ENCODE peak calls at places on chromosome 4, in five cellular contexts. A, X, N, M and D are unnamed samples.

GRCh38 chr4:182916483-182917181 is 554 bp downstream of the DCTD start:
- DNase-seq in A (peak; percentile 45), N (peak; percentile 23), M (peak; percentile 62), X (peak; percentile 58), D (no peak)

GRCh38 chr4:6916587-6917444 is 7.2 kb downstream of the TBC1D14 start:
- DNase-seq in N (peak; percentile 79), X (no peak), M (peak; percentile 52), A (no peak), D (no peak)

GRCh38 chr4:124111922-124112321 is 600.6 kb downstream of the ANKRD50 start:
- DNase-seq in A (peak; percentile 34), X (no peak), M (peak; percentile 76), N (no peak), D (no peak)

GRCh38 chr4:165383757-165384156 is 4.9 kb downstream of the CPE start:
- DNase-seq in X (no peak), M (peak; percentile 91), A (no peak), N (no peak), D (no peak)

GRCh38 chr4:19213388-19213787 is 1038.3 kb upstream of the SLIT2 start:
- DNase-seq in A (no peak), X (no peak), M (no peak), N (no peak), D (no peak)

GRCh38 chr4:177118596-177118995 is 191.1 kb upstream of the NEIL3 start:
- DNase-seq in N (no peak), A (no peak), X (peak; percentile 42), M (peak; percentile 53), D (no peak)

GRCh38 chr4:8637456-8637984 is 45.0 kb downstream of the CPZ start:
- DNase-seq in N (no peak), M (no peak), X (peak; percentile 14), A (no peak), D (no peak)

GRCh38 chr4:148442830-148443549 is 776 bp upstream of the NR3C2 start:
- DNase-seq in N (no peak), X (peak; percentile 30), M (no peak), A (no peak), D (no peak)

GRCh38 chr4:52643846-52644245 is 15.3 kb downstream of the USP46 start:
- DNase-seq in A (no peak), M (peak; percentile 46), N (no peak), X (peak; percentile 78), D (no peak)

GRCh38 chr4:57044996-57045395 is 65.2 kb downstream of the IGFBP7 start:
- DNase-seq in M (no peak), N (no peak), A (no peak), X (no peak), D (no peak)

GRCh38 chr4:3062466-3062865 is 11.9 kb downstream of the HTT-AS start:
- DNase-seq in N (no peak), M (no peak), A (no peak), X (no peak), D (no peak)

GRCh38 chr4:152535236-152535902 is 523 bp downstream of the FBXW7 start:
- DNase-seq in N (no peak), X (no peak), A (no peak), M (no peak), D (no peak)

GRCh38 chr4:131450572-131451209 is 1698.4 kb upstream of the PCDH10 start:
- DNase-seq in M (no peak), N (no peak), A (no peak), X (no peak), D (no peak)

GRCh38 chr4:152536545-152537182 is 772 bp upstream of the FBXW7 start:
- DNase-seq in N (peak; percentile 62), M (peak; percentile 71), A (no peak), X (peak; percentile 38), D (no peak)

GRCh38 chr4:105451346-105451745 is 22.5 kb downstream of the PPA2 start:
- DNase-seq in N (no peak), A (no peak), X (no peak), M (no peak), D (no peak)

GRCh38 chr4:127446309-127446708 is 186.4 kb upstream of the INTU start:
- DNase-seq in X (no peak), A (no peak), M (no peak), N (no peak), D (no peak)

GRCh38 chr4:118941149-118941548 is 52.5 kb downstream of the SYNPO2 start:
- DNase-seq in N (peak; percentile 14), A (no peak), M (peak; percentile 56), X (peak; percentile 78), D (no peak)

GRCh38 chr4:110533940-110534339 is 58.0 kb downstream of the ENPEP start:
- DNase-seq in N (no peak), M (peak; percentile 97), A (no peak), X (no peak), D (no peak)

GRCh38 chr4:56307423-56307822 is 79.9 kb downstream of the AASDH start:
- DNase-seq in A (no peak), M (peak; percentile 88), X (no peak), N (no peak), D (no peak)

GRCh38 chr4:149353241-149353640 is 462.4 kb downstream of the IQCM start:
- DNase-seq in N (no peak), M (no peak), X (no peak), A (no peak), D (no peak)

GRCh38 chr4:25020240-25020639 is 10.5 kb downstream of the LGI2 start:
- DNase-seq in A (no peak), X (no peak), N (no peak), M (peak; percentile 90), D (no peak)

GRCh38 chr4:8409271-8410065 is 31.1 kb downstream of the ACOX3 start:
- DNase-seq in M (peak; percentile 10), A (no peak), X (no peak), N (peak; percentile 20), D (no peak)

DNA sequence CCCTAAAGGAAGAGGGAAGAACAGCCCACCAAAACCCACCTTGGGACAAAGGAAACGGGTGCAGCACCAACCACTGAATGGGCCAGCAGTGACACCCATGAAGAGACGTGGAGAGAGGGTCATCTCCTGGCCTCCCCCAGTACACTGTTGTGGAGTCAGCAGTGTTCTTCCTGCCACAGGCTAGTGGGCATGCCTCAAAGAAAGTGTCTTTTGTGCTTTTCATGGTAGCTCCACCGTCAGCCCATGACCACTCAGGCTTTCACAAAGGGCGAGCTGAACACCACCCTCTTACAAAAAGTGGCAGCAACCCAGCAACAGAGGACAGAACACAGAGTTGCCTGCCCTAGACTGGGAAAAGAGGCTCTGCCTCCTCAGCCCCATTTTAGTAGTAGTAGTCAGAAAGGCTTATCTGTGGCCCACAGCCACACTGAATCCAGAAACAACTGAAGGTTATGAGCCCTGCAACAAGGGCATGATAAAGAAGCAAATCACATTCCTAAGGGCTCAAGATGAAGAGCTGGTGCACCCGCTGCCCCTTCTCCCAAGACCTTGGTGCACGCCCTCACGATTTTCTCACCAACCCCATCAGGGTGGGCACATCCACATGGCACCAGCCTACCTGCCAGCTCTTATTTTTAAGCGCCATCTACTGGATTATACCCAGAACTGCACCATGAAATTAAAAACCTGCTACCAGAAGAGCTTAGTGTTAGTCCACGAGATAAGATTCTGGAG is 53.1 kb downstream of the RAB28 start:
- DNase-seq in X (no peak), N (no peak), M (peak; percentile 14), A (no peak), D (no peak)
- TF ChIP-seq CTCF in X (no peak), N (no peak), M (peak; percentile 17), A (peak; percentile 72), D (peak; percentile 12)

GRCh38 chr4:33650036-33650435 is 2594.3 kb downstream of the ARAP2 start:
- DNase-seq in X (no peak), M (no peak), N (no peak), A (no peak), D (no peak)

GRCh38 chr4:33649015-33649414 is 2595.3 kb downstream of the ARAP2 start:
- DNase-seq in N (no peak), M (peak; percentile 60), X (no peak), A (no peak), D (no peak)
- TF ChIP-seq CTCF in N (no peak), M (peak; percentile 82), X (no peak), A (peak; percentile 72), D (no peak)

DNA sequence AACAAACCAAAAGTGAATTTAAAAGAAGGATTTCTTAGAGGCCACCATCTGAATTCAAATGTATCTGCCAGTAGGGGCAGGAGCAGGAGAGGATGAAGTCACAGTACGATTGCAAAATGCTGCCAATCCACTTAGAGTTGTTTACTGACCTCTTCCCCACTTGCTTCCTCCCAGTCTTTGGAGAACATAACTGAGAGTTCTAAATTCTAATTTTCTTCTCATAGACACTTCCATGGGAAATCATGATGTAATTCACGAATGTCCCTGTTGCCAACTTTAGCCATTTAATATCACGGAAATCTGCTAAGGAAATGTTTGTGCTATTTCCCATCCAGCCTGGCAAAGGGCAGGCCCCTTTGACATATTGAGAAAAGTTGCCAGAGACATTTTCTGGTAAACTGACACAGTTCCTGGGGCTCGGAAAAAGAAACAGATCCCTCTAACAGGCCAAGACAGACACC is 33.6 kb upstream of the NOCT start:
- DNase-seq in M (peak; percentile 70), N (peak; percentile 73), X (peak; percentile 36), A (peak; percentile 31), D (no peak)
- TF ChIP-seq CTCF in M (peak; percentile 43), N (no peak), X (no peak), A (peak; percentile 43), D (no peak)

GRCh38 chr4:87006531-87007344 is 71.9 kb downstream of the AFF1 start:
- DNase-seq in N (peak; percentile 91), M (peak; percentile 90), A (peak; percentile 94), X (peak; percentile 90), D (peak; percentile 82)
- TF ChIP-seq CTCF in N (no peak), M (peak; percentile 45), A (peak; percentile 27), X (peak; percentile 52), D (peak; percentile 29)

GRCh38 chr4:87644286-87644685 is 5.8 kb upstream of the DMP1 start:
- DNase-seq in A (no peak), X (no peak), N (no peak), M (no peak), D (no peak)
- TF ChIP-seq CTCF in A (no peak), X (no peak), N (no peak), M (no peak), D (no peak)

GRCh38 chr4:9762823-9763475 is 18.5 kb upstream of the DRD5 start:
- DNase-seq in A (peak; percentile 75), N (peak; percentile 69), X (peak; percentile 60), M (peak; percentile 81), D (peak; percentile 73)
- TF ChIP-seq CTCF in A (peak; percentile 80), N (peak; percentile 60), X (peak; percentile 57), M (peak; percentile 84), D (peak; percentile 83)

DNA sequence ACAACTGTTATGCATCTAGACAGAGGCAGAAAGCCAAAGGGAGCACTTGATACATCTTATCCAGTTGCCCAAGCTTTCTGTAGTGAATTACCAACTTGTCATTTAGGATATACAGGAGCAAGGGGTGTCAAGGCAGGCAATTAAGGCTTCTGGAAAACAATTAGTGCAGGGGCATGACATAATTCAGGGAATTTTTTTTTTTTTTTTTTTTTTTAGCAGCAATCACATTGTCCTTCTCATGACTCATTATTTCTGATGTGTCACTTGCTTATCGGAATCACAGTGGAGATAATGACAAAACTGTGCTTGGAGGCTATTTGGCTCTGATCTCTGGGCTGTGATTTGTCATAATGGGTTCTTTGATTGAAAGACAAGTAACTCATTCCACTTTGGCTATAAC is 259.5 kb downstream of the ARHGAP24 start:
- DNase-seq in A (no peak), X (no peak), M (peak; percentile 39), N (no peak), D (no peak)
- TF ChIP-seq CTCF in A (no peak), X (no peak), M (no peak), N (no peak), D (no peak)